ENCODE peak calls at places on chromosomes 4 and X, in five cellular contexts. U is AG10803, K is breast epithelium, C is tibial artery, W is lung. R is an unnamed sample.

GRCh38 chrX:68989865-68990606 is 161.2 kb downstream of the EFNB1 start:
- DNase-seq in W (no peak), C (peak; percentile 24), U (peak; percentile 82), K (no peak), R (no peak)

GRCh38 chrX:16465081-16465876 is 184.7 kb upstream of the S100G start:
- DNase-seq in K (no peak), C (no peak), W (no peak), U (peak; percentile 41), R (no peak)

GRCh38 chrX:70260104-70260503 is at the start of gene P2RY4:
- DNase-seq in K (no peak), W (no peak), U (no peak), C (no peak), R (no peak)

GRCh38 chrX:7115557-7115956 is 32.0 kb upstream of the STS start:
- DNase-seq in K (no peak), W (no peak), C (no peak), U (peak; percentile 26), R (no peak)

GRCh38 chrX:10087391-10087790 is 69.4 kb upstream of the CLCN4 start:
- DNase-seq in W (no peak), U (no peak), C (no peak), K (no peak), R (no peak)

GRCh38 chr4:20464381-20464780 is 212.7 kb downstream of the SLIT2 start:
- DNase-seq in K (no peak), U (peak; percentile 43), W (no peak), C (no peak), R (no peak)

GRCh38 chrX:135328421-135329005 is 19.2 kb downstream of the ETDC start:
- DNase-seq in W (no peak), K (no peak), U (peak; percentile 26), C (no peak), R (no peak)

GRCh38 chrX:130091976-130092522 is 18.2 kb downstream of the ELF4 start:
- DNase-seq in K (no peak), W (peak; percentile 64), C (peak; percentile 30), U (no peak), R (peak; percentile 26)

GRCh38 chr4:37631551-37631950 is 54.6 kb downstream of the RELL1 start:
- DNase-seq in K (peak; percentile 57), C (peak; percentile 40), U (peak; percentile 78), W (no peak), R (no peak)

GRCh38 chrX:23389196-23389792 is 54.6 kb downstream of the PTCHD1 start:
- DNase-seq in U (no peak), K (no peak), C (no peak), W (peak; percentile 83), R (no peak)

GRCh38 chr4:144615182-144615581 is 30.8 kb upstream of the HHIP start:
- DNase-seq in K (no peak), W (no peak), C (no peak), U (peak; percentile 3), R (no peak)

GRCh38 chr4:156197216-156197615 is 243.6 kb upstream of the CTSO start:
- DNase-seq in K (no peak), U (no peak), C (no peak), W (no peak), R (no peak)

GRCh38 chrX:3520987-3521875 is 174.8 kb upstream of the MXRA5 start:
- DNase-seq in W (no peak), K (no peak), U (peak; percentile 82), C (no peak), R (no peak)

GRCh38 chrX:31074522-31074921 is 2.7 kb upstream of the FTHL17 start:
- DNase-seq in W (no peak), U (no peak), C (no peak), K (no peak), R (no peak)

GRCh38 chr4:32472918-32473317 is 1752.7 kb downstream of the PCDH7 start:
- DNase-seq in U (no peak), C (no peak), W (no peak), K (no peak), R (no peak)

GRCh38 chr4:80610845-80611244 is 275.3 kb downstream of the CFAP299 start:
- DNase-seq in W (no peak), C (no peak), K (no peak), U (peak; percentile 38), R (no peak)

GRCh38 chr4:158754385-158755180 is 14.2 kb upstream of the FNIP2 start:
- DNase-seq in K (no peak), U (peak; percentile 96), C (no peak), W (no peak), R (no peak)

GRCh38 chr4:57764840-57765239 is 654.7 kb upstream of the IGFBP7 start:
- DNase-seq in U (no peak), W (no peak), C (no peak), K (no peak), R (no peak)

GRCh38 chr4:184300816-184301215 is 83.1 kb upstream of the ENPP6 start:
- DNase-seq in W (no peak), U (no peak), K (no peak), C (no peak), R (no peak)

GRCh38 chrX:76127341-76127740 is 45.5 kb upstream of the PBDC1 start:
- DNase-seq in K (no peak), C (no peak), U (no peak), W (no peak), R (no peak)
- TF ChIP-seq CTCF in K (no peak), C (no peak), U (no peak), W (no peak), R (no peak)

DNA sequence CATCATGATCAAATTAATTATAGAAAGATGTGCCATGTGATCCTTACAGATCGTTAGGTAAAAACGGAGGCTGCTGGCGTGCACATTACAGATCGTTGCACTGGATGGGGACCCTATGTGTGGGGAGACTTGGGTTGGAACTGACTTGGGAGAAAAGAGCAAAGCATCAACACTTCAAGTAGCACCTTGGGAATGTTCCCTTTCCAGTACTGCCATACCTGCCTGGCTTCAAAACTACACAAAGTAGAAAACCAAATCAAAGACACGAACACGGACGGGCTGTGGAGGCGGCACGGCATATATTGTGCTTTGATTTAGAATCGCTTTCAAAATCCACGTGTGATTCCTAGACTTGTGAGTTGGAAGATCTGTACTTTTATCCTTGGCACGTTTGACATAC is 898 bp downstream of the CMC4 start:
- DNase-seq in W (no peak), U (no peak), C (no peak), K (no peak), R (no peak)
- TF ChIP-seq CTCF in W (no peak), U (no peak), C (no peak), K (no peak), R (no peak)

GRCh38 chr4:6885953-6886557 is 23.6 kb upstream of the TBC1D14 start:
- DNase-seq in W (peak; percentile 57), K (no peak), C (peak; percentile 67), U (peak; percentile 85), R (no peak)
- TF ChIP-seq CTCF in W (peak; percentile 15), K (no peak), C (peak; percentile 15), U (peak; percentile 54), R (no peak)

DNA sequence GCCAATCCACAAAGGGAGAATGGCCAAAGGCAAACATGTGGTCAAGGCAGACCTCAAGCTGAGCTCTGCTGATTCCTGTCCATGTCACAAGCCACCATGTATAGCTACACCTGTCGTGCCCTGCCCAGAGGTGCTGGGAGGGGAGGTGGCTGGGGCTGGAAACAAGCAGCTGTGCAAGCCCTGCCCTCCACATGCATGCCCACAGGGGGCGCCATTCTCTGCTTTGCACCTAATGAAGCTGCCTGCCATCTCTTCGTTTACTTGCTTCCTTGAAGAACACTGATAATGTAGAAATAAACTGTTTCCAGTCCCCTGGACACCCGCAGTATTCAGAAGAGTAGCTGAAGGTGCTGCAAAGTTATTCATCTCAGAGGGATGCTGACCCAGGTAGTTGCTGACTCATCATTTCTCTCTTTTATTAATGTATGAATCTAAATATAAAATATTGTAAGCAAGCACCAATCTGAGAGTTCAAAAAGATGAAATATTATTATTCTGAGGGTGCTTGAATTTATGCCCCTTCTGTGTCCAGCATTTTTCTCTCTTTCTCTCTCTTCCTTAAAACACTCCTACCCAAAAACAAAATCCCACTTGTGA is 278.6 kb downstream of the ADGRA3 start:
- DNase-seq in W (no peak), C (no peak), U (no peak), K (no peak), R (peak; percentile 69)
- TF ChIP-seq CTCF in W (no peak), C (no peak), U (no peak), K (no peak), R (peak; percentile 83)

DNA sequence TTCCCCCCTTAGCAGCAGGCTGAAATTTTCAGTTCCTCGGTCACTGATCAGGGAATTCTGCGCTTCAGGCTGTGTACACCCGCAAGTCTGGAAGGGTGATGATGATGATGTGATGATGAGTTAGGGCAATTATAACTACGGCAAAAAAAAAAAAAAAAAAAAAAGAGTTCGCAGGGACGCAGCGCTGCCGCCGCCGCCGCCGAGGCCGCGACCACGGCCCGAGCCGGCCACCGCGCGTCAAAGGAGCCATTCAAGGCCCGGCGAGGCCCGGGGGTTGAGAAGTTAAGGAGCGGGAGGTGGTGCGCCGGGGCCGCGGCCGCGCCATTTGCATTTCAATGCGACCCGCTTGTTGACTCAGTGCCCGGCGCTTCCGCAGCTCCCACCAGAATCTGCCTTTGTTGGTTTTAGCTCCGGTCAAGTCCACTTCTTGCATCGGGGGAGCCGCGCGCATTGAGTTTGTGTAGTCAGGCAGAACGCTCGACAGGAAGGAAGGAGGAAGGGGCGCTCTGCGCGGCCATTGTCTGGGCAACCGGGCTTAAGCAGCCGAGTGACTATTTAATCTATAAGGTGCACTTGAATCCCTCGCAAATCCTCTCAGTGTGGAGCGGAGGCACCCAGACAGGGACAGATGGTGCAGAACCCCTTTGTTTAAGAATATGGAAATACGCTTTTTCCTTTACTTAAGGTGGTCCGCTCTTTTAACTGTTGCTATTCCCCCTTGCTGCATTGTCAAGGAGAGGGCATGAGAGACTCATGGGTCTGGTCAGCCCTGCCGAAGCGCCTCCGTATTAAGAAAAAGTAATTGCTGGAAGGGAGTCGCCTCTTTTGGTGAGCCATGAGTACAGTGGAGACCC is 109.1 kb downstream of the SPRY1 start:
- DNase-seq in U (peak; percentile 38), K (peak; percentile 52), W (peak; percentile 57), C (peak; percentile 43), R (peak; percentile 80)
- TF ChIP-seq CTCF in U (no peak), K (no peak), W (no peak), C (no peak), R (no peak)

GRCh38 chr4:129929984-129930383 is 834.0 kb downstream of the C4orf33 start:
- DNase-seq in W (no peak), K (no peak), C (no peak), U (no peak), R (no peak)

GRCh38 chr4:129926936-129927335 is 831.0 kb downstream of the C4orf33 start:
- DNase-seq in W (no peak), C (no peak), U (no peak), K (no peak), R (no peak)

DNA sequence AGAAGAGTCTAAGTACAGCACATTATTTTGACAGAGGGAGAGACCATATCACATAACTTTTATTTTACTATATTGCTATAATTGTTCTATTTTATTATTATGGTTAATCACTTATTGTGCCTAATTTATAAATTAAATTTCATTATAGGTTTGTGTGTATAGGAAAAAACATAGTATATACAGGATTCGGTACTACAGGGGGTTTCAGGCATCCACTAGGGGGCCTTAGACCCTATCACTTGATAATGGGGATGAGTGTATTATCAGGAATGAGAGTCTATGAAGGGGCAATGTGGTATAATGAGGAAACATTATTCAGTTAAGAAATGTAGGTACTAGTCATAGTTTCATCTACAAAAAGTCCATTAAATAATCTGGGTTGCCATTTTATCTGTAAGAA is 833.1 kb downstream of the C4orf33 start:
- DNase-seq in K (no peak), U (no peak), C (no peak), W (no peak), R (peak; percentile 22)
- TF ChIP-seq CTCF in K (no peak), U (no peak), C (no peak), W (no peak), R (peak; percentile 58)

GRCh38 chrX:42415636-42416035 is 362.3 kb downstream of the PPP1R2C start:
- DNase-seq in U (no peak), K (no peak), W (no peak), C (no peak), R (no peak)
- TF ChIP-seq CTCF in U (no peak), K (no peak), W (no peak), C (no peak), R (no peak)

GRCh38 chr4:84901173-84901572 is 65.3 kb downstream of the WDFY3 start:
- DNase-seq in U (no peak), K (no peak), W (no peak), C (no peak), R (no peak)
- TF ChIP-seq CTCF in U (no peak), K (no peak), W (no peak), C (no peak), R (no peak)